ENCODE peak calls at places on chromosomes 4 and X, in eight cellular contexts. F is mucosa of descending colon; D is thoracic aorta; C is tibial artery; W is sigmoid colon; T is heart right ventricle; M is NB4; S is CD8-positive, alpha-beta T cell. Z is an unnamed sample.

GRCh38 chr4:39521253-39521908 is 5.9 kb downstream of the UGDH start:
- DNase-seq in F (no peak), D (no peak), C (no peak), W (no peak), T (no peak), M (no peak), S (no peak), Z (no peak)

GRCh38 chr4:1862055-1862911 is 6.3 kb upstream of the LETM1 start:
- DNase-seq in F (no peak), D (no peak), C (no peak), W (no peak), T (no peak), M (no peak), S (peak; percentile 15), Z (no peak)

GRCh38 chr4:76120199-76120598 is 28.0 kb downstream of the NUP54 start:
- DNase-seq in F (no peak), D (no peak), C (no peak), W (no peak), T (no peak), M (no peak), S (no peak), Z (no peak)

GRCh38 chr4:5307928-5308327 is 256.6 kb downstream of the STK32B start:
- DNase-seq in F (no peak), D (no peak), C (no peak), W (no peak), T (no peak), M (no peak), S (no peak), Z (no peak)

GRCh38 chrX:149759824-149760223 is 14.0 kb upstream of the HSFX1 start:
- DNase-seq in F (no peak), D (no peak), C (no peak), W (no peak), T (no peak), M (no peak), S (no peak), Z (no peak)

GRCh38 chrX:17560385-17560784 is 176.9 kb upstream of the SCML1 start:
- DNase-seq in F (no peak), D (no peak), C (no peak), W (no peak), T (no peak), M (no peak), S (no peak), Z (no peak)

GRCh38 chr4:122921971-122922876 is at the start of gene NUDT6:
- DNase-seq in F (peak; percentile 72), D (no peak), C (peak; percentile 65), W (peak; percentile 76), T (peak; percentile 56), M (peak; percentile 83), S (peak; percentile 4), Z (peak; percentile 67)

GRCh38 chr4:14196141-14196540 is 568.6 kb upstream of the BOD1L1 start:
- DNase-seq in F (peak; percentile 29), D (no peak), C (peak; percentile 32), W (no peak), T (peak; percentile 29), M (peak; percentile 46), S (no peak), Z (peak; percentile 62)

GRCh38 chr4:169252339-169253086 is 18.2 kb downstream of the SH3RF1 start:
- DNase-seq in F (no peak), D (no peak), C (no peak), W (no peak), T (peak; percentile 19), M (no peak), S (no peak), Z (no peak)

GRCh38 chr4:169254546-169254983 is 16.2 kb downstream of the SH3RF1 start:
- DNase-seq in F (peak; percentile 29), D (peak; percentile 18), C (peak; percentile 51), W (no peak), T (peak; percentile 41), M (no peak), S (no peak), Z (no peak)

GRCh38 chr4:169251291-169252235 is 19.2 kb downstream of the SH3RF1 start:
- DNase-seq in F (peak; percentile 62), D (no peak), C (no peak), W (no peak), T (no peak), M (no peak), S (no peak), Z (no peak)

GRCh38 chr4:169253904-169254303 is 16.9 kb downstream of the SH3RF1 start:
- DNase-seq in F (no peak), D (no peak), C (no peak), W (no peak), T (no peak), M (no peak), S (no peak), Z (no peak)

DNA sequence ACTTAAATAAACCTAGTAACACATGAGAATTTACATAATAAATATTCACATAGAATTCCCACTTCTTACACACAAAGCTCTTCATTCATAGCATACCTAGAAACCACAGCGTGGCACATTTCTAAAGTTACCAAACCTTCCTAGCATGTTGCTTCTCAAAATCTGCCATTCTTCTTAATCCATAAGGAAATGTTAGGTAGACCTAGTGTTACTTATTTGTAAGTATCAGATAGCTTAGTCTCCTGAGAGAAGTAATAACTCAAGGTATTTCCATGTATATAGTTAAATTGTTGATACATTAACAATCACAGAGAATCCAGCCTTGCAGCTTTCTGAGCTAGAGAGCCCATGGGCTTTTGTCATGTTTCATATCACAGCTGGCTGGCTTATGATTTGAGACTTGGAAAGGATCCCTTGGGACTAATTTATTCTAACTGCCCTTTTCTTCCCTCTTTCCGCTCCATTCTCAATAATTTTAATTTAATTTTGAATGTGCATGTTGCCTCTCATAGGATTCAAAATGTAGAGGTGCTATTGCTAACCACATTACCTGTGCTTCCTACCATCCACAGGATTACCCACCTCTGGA is 17.6 kb downstream of the SH3RF1 start:
- DNase-seq in F (no peak), D (no peak), C (no peak), W (no peak), T (no peak), M (no peak), S (no peak), Z (no peak)
- H3K4me3 ChIP-seq in F (no peak overlapping the region), D (no peak overlapping the region), C (no peak overlapping the region), W (no peak overlapping the region), T (no peak overlapping the region), M (no peak overlapping the region), S (no peak overlapping the region), Z (no peak overlapping the region)

GRCh38 chrX:55522577-55523254 is 33.1 kb upstream of the USP51 start:
- DNase-seq in F (no peak), D (no peak), C (no peak), W (no peak), T (peak; percentile 37), M (no peak), S (no peak), Z (peak; percentile 34)

GRCh38 chrX:55521687-55522086 is 32.0 kb upstream of the USP51 start:
- DNase-seq in F (no peak), D (no peak), C (no peak), W (no peak), T (no peak), M (no peak), S (no peak), Z (no peak)

DNA sequence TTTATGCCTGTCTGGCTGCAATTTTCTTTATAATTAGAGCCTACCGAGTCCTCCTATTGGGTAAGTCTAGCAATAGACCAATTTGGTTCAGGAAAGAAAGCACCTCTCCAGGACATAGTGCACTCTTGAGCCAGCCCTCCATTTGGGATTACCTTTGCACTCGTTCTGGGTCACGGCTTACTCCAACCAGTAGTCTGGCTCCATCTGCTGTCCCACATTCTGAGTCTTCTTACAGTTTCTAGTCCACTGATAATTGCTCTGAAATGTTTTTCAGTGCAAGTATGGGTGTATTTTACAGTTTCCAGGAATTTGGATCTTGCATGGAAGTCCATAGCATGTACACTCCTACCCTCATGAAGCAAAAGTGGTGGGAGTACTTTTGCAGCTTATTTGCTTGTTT is 34.8 kb upstream of the USP51 start:
- DNase-seq in F (peak; percentile 2), D (no peak), C (no peak), W (no peak), T (no peak), M (peak; percentile 1), S (no peak), Z (no peak)
- TF ChIP-seq CTCF in F (no peak), D (no peak), C (peak; percentile 7), W (no peak), T (peak; percentile 41), M (no peak), S (no peak), Z (peak; percentile 14)

DNA sequence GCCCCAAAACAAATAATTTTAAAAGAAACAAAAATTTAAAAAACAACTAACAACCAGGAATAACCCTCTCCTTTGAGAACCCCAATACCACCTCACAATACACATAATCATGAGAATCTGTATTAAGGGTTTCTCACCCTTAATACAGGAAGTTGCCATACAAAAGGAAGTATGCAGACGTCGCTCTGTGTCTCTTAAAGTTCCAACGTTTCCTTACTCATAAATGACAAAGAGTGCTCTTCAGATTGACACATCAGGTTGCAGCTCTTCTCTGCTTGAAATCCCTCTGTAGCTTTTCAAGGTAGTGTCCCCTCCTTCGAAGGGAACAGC is 73.9 kb upstream of the IRF2 start:
- DNase-seq in F (no peak), D (no peak), C (no peak), W (no peak), T (no peak), M (peak; percentile 69), S (no peak), Z (no peak)
- H3K4me3 ChIP-seq in F (peak overlapping the region; percentile 5), D (no peak overlapping the region), C (no peak overlapping the region), W (no peak overlapping the region), T (no peak overlapping the region), M (peak overlapping the region; percentile 67), S (no peak overlapping the region), Z (no peak overlapping the region)

GRCh38 chrX:63050225-63050624 is 300.9 kb downstream of the SPIN4 start:
- DNase-seq in F (no peak), D (no peak), C (no peak), W (no peak), T (no peak), M (peak; percentile 18), S (no peak), Z (no peak)
- TF ChIP-seq CTCF in F (no peak), D (no peak), C (no peak), W (no peak), T (no peak), M (peak; percentile 44), S (no peak), Z (no peak)

DNA sequence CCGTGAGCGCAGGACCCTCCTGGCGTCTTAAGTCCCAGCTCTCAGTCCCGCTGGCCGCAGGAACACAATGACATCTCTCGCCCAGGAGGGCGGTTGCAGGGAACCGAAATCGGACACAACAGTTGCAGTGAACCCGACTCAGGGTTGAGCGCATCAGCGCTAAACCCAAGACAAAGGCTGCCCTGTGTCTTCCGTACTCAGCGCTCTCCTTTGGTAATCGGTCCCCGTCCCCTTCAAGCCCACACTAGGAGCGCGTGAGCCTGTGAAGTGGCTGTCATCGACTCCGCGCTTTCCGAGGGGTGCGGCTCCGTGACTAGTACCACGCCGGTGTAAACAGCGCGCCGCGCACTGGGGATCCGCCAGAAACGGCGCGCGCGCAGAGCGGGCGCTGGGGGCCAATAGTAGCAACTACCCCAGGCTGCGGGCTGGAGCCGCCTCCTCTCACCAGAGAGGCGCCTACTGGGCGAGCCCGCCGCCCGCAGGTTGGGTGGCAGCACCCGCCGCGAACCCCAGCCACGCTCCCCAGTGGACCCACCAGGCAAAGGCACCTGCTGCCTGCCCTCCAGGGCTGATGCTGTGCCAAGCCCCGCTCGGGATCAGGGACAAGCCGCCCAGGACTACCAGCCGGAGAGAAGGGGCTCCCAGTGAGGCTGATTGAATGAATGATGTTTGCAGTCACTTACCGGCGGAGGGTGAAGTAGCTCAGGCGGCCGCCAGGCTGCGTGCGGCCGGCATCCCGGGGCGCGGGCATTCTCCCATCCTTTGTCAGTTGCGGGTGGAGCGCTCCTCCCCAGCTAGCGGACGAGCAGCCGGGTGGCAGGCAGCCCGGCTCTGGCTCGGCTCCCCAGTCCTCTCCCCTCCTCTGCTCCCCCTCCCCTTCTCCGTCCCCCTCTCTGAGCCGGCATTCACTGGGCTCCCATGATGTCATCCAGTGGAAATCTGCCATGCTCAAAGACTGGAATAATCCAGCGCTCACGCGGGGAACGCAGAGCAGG is 370.4 kb upstream of the SMIM31 start:
- DNase-seq in F (no peak), D (no peak), C (peak; percentile 21), W (peak; percentile 63), T (peak; percentile 9), M (no peak), S (no peak), Z (peak; percentile 22)
- H3K4me3 ChIP-seq in F (no peak overlapping the region), D (peak overlapping the region; percentile 65), C (peak overlapping the region; percentile 54), W (peak overlapping the region; percentile 12), T (no peak overlapping the region), M (no peak overlapping the region), S (no peak overlapping the region), Z (peak overlapping the region; percentile 15)